ENCODE peak calls at places on chromosomes 4 and X, in ten cellular contexts. X is H9, O is neuronal stem cell, L is GM23338, G is fibroblast of lung, W is PC-3, Y is mammary epithelial cell, Z is IMR-90, D is OCI-LY7, J is MM.1S. K is an unnamed sample.

GRCh38 chrX:40104649-40105015 is 6.9 kb upstream of the BCOR start:
- DNase-seq in X (no peak), O (no peak), L (no peak), G (peak; percentile 69), W (peak; percentile 65), Y (peak; percentile 37), Z (peak; percentile 67), D (peak; percentile 66), J (peak; percentile 38), K (peak; percentile 84)

GRCh38 chr4:164959896-164960295 is 17.6 kb downstream of the TRIM61 start:
- DNase-seq in X (no peak), O (no peak), L (no peak), G (no peak), W (peak; percentile 48), Y (peak; percentile 75), Z (peak; percentile 22), D (no peak), J (no peak), K (peak; percentile 55)

GRCh38 chr4:76105652-76106051 is 31.1 kb downstream of the ART3 start:
- DNase-seq in X (no peak), O (no peak), L (no peak), G (no peak), W (no peak), Y (no peak), Z (no peak), D (no peak), J (no peak), K (no peak)

GRCh38 chr4:146545102-146545501 is 23.4 kb upstream of the SLC10A7 start:
- DNase-seq in X (peak; percentile 44), O (no peak), L (peak; percentile 79), G (peak; percentile 14), W (peak; percentile 61), Y (peak; percentile 18), Z (peak; percentile 29), D (peak; percentile 27), J (peak; percentile 54), K (peak; percentile 57)

GRCh38 chrX:107710617-107711391 is 64.8 kb downstream of the TSC22D3 start:
- DNase-seq in X (no peak), O (peak; percentile 36), L (peak; percentile 76), G (peak; percentile 93), W (peak; percentile 90), Y (peak; percentile 88), Z (peak; percentile 93), D (peak; percentile 73), J (peak; percentile 86), K (peak; percentile 94)

GRCh38 chr4:57110635-57111546 is 706 bp upstream of the IGFBP7 start:
- DNase-seq in X (peak; percentile 67), O (peak; percentile 62), L (peak; percentile 69), G (peak; percentile 81), W (no peak), Y (peak; percentile 64), Z (peak; percentile 68), D (no peak), J (peak; percentile 75), K (peak; percentile 74)

GRCh38 chrX:49308604-49309269 is 5.3 kb downstream of the GAGE10 start:
- DNase-seq in X (no peak), O (no peak), L (no peak), G (no peak), W (no peak), Y (peak; percentile 4), Z (no peak), D (no peak), J (no peak), K (peak; percentile 36)

GRCh38 chr4:38145741-38146140 is 185.5 kb downstream of the PTTG2 start:
- DNase-seq in X (no peak), O (no peak), L (no peak), G (peak; percentile 88), W (peak; percentile 28), Y (no peak), Z (peak; percentile 98), D (no peak), J (no peak), K (peak; percentile 84)

GRCh38 chr4:27056281-27056680 is 195.6 kb downstream of the STIM2 start:
- DNase-seq in X (no peak), O (no peak), L (no peak), G (no peak), W (no peak), Y (no peak), Z (no peak), D (no peak), J (no peak), K (no peak)

GRCh38 chrX:130726661-130727060 is 176.3 kb downstream of the ENOX2 start:
- DNase-seq in X (no peak), O (no peak), L (no peak), G (peak; percentile 72), W (peak; percentile 39), Y (peak; percentile 72), Z (peak; percentile 49), D (no peak), J (no peak), K (peak; percentile 85)

GRCh38 chr4:112082954-112083586 is 62.2 kb upstream of the FAM241A start:
- DNase-seq in X (no peak), O (no peak), L (no peak), G (peak; percentile 94), W (peak; percentile 97), Y (peak; percentile 94), Z (peak; percentile 82), D (no peak), J (no peak), K (peak; percentile 68)

GRCh38 chrX:35351795-35352483 is 409.3 kb downstream of the FAM47B start:
- DNase-seq in X (no peak), O (no peak), L (no peak), G (no peak), W (no peak), Y (no peak), Z (no peak), D (no peak), J (no peak), K (no peak)

GRCh38 chr4:56907009-56907408 is 691 bp upstream of the REST start:
- DNase-seq in X (peak; percentile 63), O (no peak), L (peak; percentile 48), G (no peak), W (no peak), Y (no peak), Z (no peak), D (no peak), J (no peak), K (no peak)

GRCh38 chrX:11887175-11887574 is 129.1 kb downstream of the MSL3 start:
- DNase-seq in X (no peak), O (no peak), L (no peak), G (no peak), W (no peak), Y (no peak), Z (no peak), D (no peak), J (no peak), K (no peak)

DNA sequence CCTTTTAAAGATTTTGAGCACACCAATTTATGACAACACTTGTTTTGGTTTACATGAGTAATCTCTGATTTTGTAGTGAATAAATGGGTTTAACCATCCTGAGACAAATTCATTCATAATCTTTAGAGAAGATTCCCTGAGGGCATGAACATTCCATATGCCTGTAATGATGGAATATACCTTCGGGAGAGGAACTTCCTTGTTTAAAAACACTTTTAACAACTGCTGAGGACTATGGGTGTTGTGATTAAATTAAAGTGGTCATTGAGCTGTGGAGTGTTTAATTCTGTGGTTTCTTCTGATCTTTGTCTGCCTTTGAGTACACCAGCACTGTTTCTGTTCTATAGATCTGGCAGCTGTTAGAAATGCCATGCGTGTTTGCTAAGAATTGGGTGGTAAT is 86.7 kb downstream of the DCLK2 start:
- DNase-seq in X (no peak), O (no peak), L (no peak), G (no peak), W (no peak), Y (peak; percentile 10), Z (no peak), D (no peak), J (no peak), K (no peak)
- H2AFZ ChIP-seq in X (no peak overlapping the region), O (no peak overlapping the region), L (no peak overlapping the region), G (no peak overlapping the region), W (no peak overlapping the region), Y (no peak overlapping the region), Z (no peak overlapping the region), D (no peak overlapping the region), J (no peak overlapping the region), K (no peak overlapping the region)

DNA sequence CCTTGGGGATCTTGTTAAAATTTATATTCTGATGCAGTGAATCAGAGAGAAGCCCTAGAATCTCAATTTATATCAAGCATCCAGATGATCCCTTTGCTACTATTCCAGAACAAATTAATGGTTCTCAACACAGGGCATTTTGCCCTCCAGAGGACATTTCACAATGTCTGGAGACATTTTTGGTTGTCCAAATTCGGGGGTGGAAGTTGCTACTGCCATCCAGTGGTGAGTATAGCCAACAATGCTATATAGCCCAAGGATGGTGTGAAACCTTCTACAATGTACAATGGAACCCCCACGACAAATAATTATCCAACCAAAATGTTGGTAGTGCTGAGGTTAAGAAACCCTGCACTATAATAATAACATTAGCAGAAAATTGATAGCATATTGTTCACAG is 2440.0 kb downstream of the PCDH7 start:
- DNase-seq in X (no peak), O (no peak), L (peak; percentile 53), G (no peak), W (peak; percentile 53), Y (no peak), Z (peak; percentile 1), D (peak; percentile 6), J (peak; percentile 53), K (peak; percentile 79)
- H3K4me2 ChIP-seq in X (no peak overlapping the region), O (no peak overlapping the region), L (no peak overlapping the region), G (no peak overlapping the region), W (no peak overlapping the region), Y (no peak overlapping the region), Z (no peak overlapping the region), D (no peak overlapping the region), J (no peak overlapping the region), K (no peak overlapping the region)

GRCh38 chr4:7325541-7325940 is 109.2 kb downstream of the PSAPL1 start:
- DNase-seq in X (no peak), O (no peak), L (no peak), G (no peak), W (no peak), Y (no peak), Z (no peak), D (no peak), J (no peak), K (no peak)

GRCh38 chr4:7328162-7328912 is 106.4 kb downstream of the PSAPL1 start:
- DNase-seq in X (no peak), O (no peak), L (no peak), G (no peak), W (no peak), Y (no peak), Z (no peak), D (no peak), J (no peak), K (no peak)

GRCh38 chr4:7327341-7327885 is 107.3 kb downstream of the PSAPL1 start:
- DNase-seq in X (no peak), O (no peak), L (no peak), G (no peak), W (no peak), Y (no peak), Z (no peak), D (no peak), J (no peak), K (no peak)

GRCh38 chr4:7326306-7326692 is 108.4 kb downstream of the PSAPL1 start:
- DNase-seq in X (no peak), O (no peak), L (no peak), G (no peak), W (no peak), Y (no peak), Z (no peak), D (no peak), J (no peak), K (no peak)

GRCh38 chr4:7326693-7327340 is 107.9 kb downstream of the PSAPL1 start:
- DNase-seq in X (no peak), O (no peak), L (no peak), G (no peak), W (no peak), Y (no peak), Z (no peak), D (no peak), J (no peak), K (no peak)
- H3K27ac ChIP-seq in X (no peak overlapping the region), O (no peak overlapping the region), L (no peak overlapping the region), G (no peak overlapping the region), W (no peak overlapping the region), Y (no peak overlapping the region), Z (no peak overlapping the region), D (no peak overlapping the region), J (no peak overlapping the region), K (no peak overlapping the region)

GRCh38 chrX:129511689-129512088 is 11.6 kb downstream of the SMARCA1 start:
- DNase-seq in X (no peak), O (no peak), L (no peak), G (no peak), W (no peak), Y (no peak), Z (no peak), D (no peak), J (no peak), K (no peak)
- H2AFZ ChIP-seq in X (no peak overlapping the region), O (no peak overlapping the region), L (no peak overlapping the region), G (no peak overlapping the region), W (no peak overlapping the region), Y (no peak overlapping the region), Z (no peak overlapping the region), D (no peak overlapping the region), J (peak overlapping the region; percentile 45), K (no peak overlapping the region)